ENCODE peak calls at places on chromosomes 16 and 17, in eight cellular contexts. J is kidney glomerular epithelial cell; F is activated CD4-positive, alpha-beta T cell treated with anti-CD3 and anti-CD28 coated beads, Interleukin-2, amount 10 ng/mL, durations not matched to agents 7 days and 5 days; K is stimulated activated CD8-positive, alpha-beta memory T cell treated with anti-CD3 and anti-CD28 coated beads, Interleukin-4, amount 100 ng/mL, for 1 hour; T is AG09309; O is COR-L47; E is GM23248; Z is upper lobe of right lung. V is an unnamed sample.

GRCh38 chr17:18224428-18225120 is 861 bp upstream of the LLGL1 start:
- DNase-seq in J (no peak), F (no peak), K (no peak), T (no peak), O (no peak), E (no peak), Z (no peak), V (no peak)

GRCh38 chr16:54397190-54397835 is 110.7 kb upstream of the IRX3 start:
- DNase-seq in J (no peak), F (no peak), K (no peak), T (peak), O (no peak), E (peak), Z (no peak), V (no peak)

GRCh38 chr17:57899822-57900221 is 50.0 kb upstream of the MRPS23 start:
- DNase-seq in J (no peak), F (no peak), K (no peak), T (no peak), O (no peak), E (peak), Z (peak), V (no peak)

GRCh38 chr17:67615736-67616135 is 102.0 kb upstream of the NOL11 start:
- DNase-seq in J (no peak), F (no peak), K (no peak), T (no peak), O (no peak), E (no peak), Z (no peak), V (no peak)

GRCh38 chr17:78019367-78019975 is 61.0 kb downstream of the TNRC6C start:
- DNase-seq in J (peak), F (no peak), K (no peak), T (no peak), O (peak), E (peak), Z (no peak), V (no peak)

GRCh38 chr17:74031314-74032080 is 172.0 kb upstream of the RPL38 start:
- DNase-seq in J (no peak), F (no peak), K (no peak), T (no peak), O (no peak), E (no peak), Z (no peak), V (no peak)

GRCh38 chr17:72334205-72334604 is 213.4 kb downstream of the SOX9 start:
- DNase-seq in J (peak), F (no peak), K (no peak), T (peak), O (no peak), E (peak), Z (no peak), V (no peak)

GRCh38 chr17:20043034-20043433 is 33.9 kb downstream of the SPECC1 start:
- DNase-seq in J (no peak), F (no peak), K (no peak), T (no peak), O (no peak), E (no peak), Z (no peak), V (no peak)